ENCODE peak calls at places on chromosomes 3 and 15, in six cellular contexts. Z, V, K, R, I and T are unnamed samples.

GRCh38 chr3:190183121-190183520 is 62.4 kb upstream of the P3H2 start:
- DNase-seq in Z (peak; percentile 98), V (peak; percentile 39), K (no peak), R (peak; percentile 94), I (peak; percentile 76), T (peak; percentile 94)

GRCh38 chr15:93088981-93089854 is at the start of gene RGMA:
- DNase-seq in Z (no peak), V (peak; percentile 30), K (no peak), R (peak; percentile 23), I (no peak), T (peak; percentile 17)

GRCh38 chr15:91098451-91098850 is 1.6 kb upstream of the SV2B start:
- DNase-seq in Z (no peak), V (no peak), K (no peak), R (no peak), I (no peak), T (no peak)

GRCh38 chr3:58998476-58999117 is 51.2 kb downstream of the CFAP20DC start:
- DNase-seq in Z (peak; percentile 98), V (peak; percentile 9), K (no peak), R (peak; percentile 99), I (peak; percentile 14), T (peak; percentile 74)

GRCh38 chr15:70508561-70509281 is 254.6 kb downstream of the UACA start:
- DNase-seq in Z (peak; percentile 88), V (peak; percentile 59), K (no peak), R (peak; percentile 87), I (peak; percentile 40), T (peak; percentile 91)

GRCh38 chr15:93043621-93044300 is 45.2 kb downstream of the RGMA start:
- DNase-seq in Z (no peak), V (no peak), K (no peak), R (no peak), I (no peak), T (no peak)

GRCh38 chr3:30421261-30421660 is 185.1 kb upstream of the TGFBR2 start:
- DNase-seq in Z (peak; percentile 84), V (no peak), K (no peak), R (peak; percentile 79), I (no peak), T (no peak)

GRCh38 chr3:20104167-20104661 is 64.0 kb downstream of the KAT2B start:
- DNase-seq in Z (no peak), V (no peak), K (no peak), R (no peak), I (peak; percentile 16), T (no peak)

GRCh38 chr3:48565186-48565585 is 1.6 kb upstream of the UCN2 start:
- DNase-seq in Z (no peak), V (no peak), K (no peak), R (no peak), I (no peak), T (no peak)

GRCh38 chr3:69283496-69283895 is 102.4 kb downstream of the FRMD4B start:
- DNase-seq in Z (no peak), V (no peak), K (no peak), R (no peak), I (no peak), T (no peak)

GRCh38 chr3:129618901-129619671 is 12.6 kb upstream of the PLXND1 start:
- DNase-seq in Z (no peak), V (no peak), K (no peak), R (no peak), I (no peak), T (no peak)

GRCh38 chr15:34644061-34644460 is 60.6 kb upstream of the GOLGA8B start:
- DNase-seq in Z (peak; percentile 98), V (peak; percentile 5), K (no peak), R (peak; percentile 88), I (no peak), T (no peak)

GRCh38 chr3:118480101-118480860 is 554.4 kb downstream of the IGSF11 start:
- DNase-seq in Z (no peak), V (no peak), K (no peak), R (no peak), I (peak; percentile 37), T (no peak)

GRCh38 chr15:67967871-67968423 is 86.2 kb upstream of the PIAS1 start:
- DNase-seq in Z (peak; percentile 47), V (peak; percentile 73), K (no peak), R (peak; percentile 62), I (peak; percentile 65), T (peak; percentile 77)

GRCh38 chr3:188335656-188336055 is 181.7 kb downstream of the LPP start:
- DNase-seq in Z (no peak), V (peak; percentile 66), K (no peak), R (no peak), I (no peak), T (no peak)

GRCh38 chr15:78750566-78750965 is 60.7 kb downstream of the ADAMTS7 start:
- DNase-seq in Z (no peak), V (no peak), K (no peak), R (peak; percentile 55), I (no peak), T (peak; percentile 81)

GRCh38 chr3:158434412-158435038 is 136.5 kb upstream of the MLF1 start:
- DNase-seq in Z (peak; percentile 60), V (peak; percentile 80), K (peak; percentile 72), R (peak; percentile 78), I (peak; percentile 68), T (peak; percentile 34)

GRCh38 chr3:2847062-2847841 is 262.9 kb downstream of the IL5RA start:
- DNase-seq in Z (no peak), V (no peak), K (no peak), R (no peak), I (no peak), T (no peak)

GRCh38 chr15:99703603-99704443 is 29.4 kb downstream of the LYSMD4 start:
- DNase-seq in Z (peak; percentile 95), V (peak; percentile 86), K (peak; percentile 16), R (peak; percentile 93), I (peak; percentile 63), T (no peak)

GRCh38 chr3:197541756-197542539 is 13.8 kb downstream of the BDH1 start:
- DNase-seq in Z (peak; percentile 73), V (peak; percentile 93), K (no peak), R (peak; percentile 86), I (no peak), T (peak; percentile 26)

GRCh38 chr3:84292113-84292512 is 666.7 kb upstream of the CADM2 start:
- DNase-seq in Z (no peak), V (no peak), K (no peak), R (no peak), I (no peak), T (no peak)

GRCh38 chr3:59257506-59257905 is 207.7 kb upstream of the CFAP20DC start:
- DNase-seq in Z (peak; percentile 20), V (no peak), K (no peak), R (no peak), I (no peak), T (no peak)

GRCh38 chr3:128620268-128620691 is 30.3 kb downstream of the RPN1 start:
- DNase-seq in Z (no peak), V (no peak), K (no peak), R (peak; percentile 22), I (no peak), T (no peak)

GRCh38 chr15:75596703-75597345 is 17.7 kb upstream of the PTPN9 start:
- DNase-seq in Z (no peak), V (no peak), K (no peak), R (no peak), I (no peak), T (no peak)

GRCh38 chr3:128619146-128619890 is 31.3 kb downstream of the RPN1 start:
- DNase-seq in Z (peak; percentile 96), V (no peak), K (no peak), R (peak; percentile 94), I (no peak), T (peak; percentile 21)

GRCh38 chr3:132245547-132245946 is 71.7 kb upstream of the ACP3 start:
- DNase-seq in Z (no peak), V (no peak), K (no peak), R (peak; percentile 72), I (peak; percentile 19), T (no peak)

DNA sequence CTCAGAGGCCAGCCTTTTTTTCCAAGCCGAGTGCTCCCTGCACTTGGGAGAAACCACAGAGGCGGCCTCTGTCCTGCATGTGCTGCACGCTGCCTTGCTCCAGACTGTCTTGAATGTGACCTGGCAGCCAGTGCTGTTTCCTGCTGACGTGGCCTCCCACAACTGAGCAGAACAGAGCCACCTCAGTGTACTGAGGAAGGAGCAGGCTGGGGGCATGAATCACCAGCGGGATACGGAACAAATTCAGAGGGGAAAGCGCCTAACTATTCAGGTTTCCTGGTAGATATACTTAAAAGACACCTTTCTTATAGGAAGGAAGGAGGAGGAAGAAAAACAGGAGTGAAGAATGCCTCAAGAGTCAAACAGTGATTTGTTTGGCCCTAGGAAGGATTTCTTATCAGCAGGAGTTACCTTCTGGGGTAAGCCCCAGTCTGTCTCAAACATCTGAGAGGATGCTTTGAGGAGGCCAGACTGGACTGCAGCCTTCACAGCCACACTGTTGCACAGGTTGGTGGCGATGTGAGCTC is 114.0 kb downstream of the FNDC3B start:
- DNase-seq in Z (peak; percentile 99), V (no peak), K (no peak), R (peak; percentile 99), I (no peak), T (peak; percentile 99)
- H3K4me3 ChIP-seq in Z (no peak overlapping the region), V (no peak overlapping the region), K (no peak overlapping the region), R (peak overlapping the region; percentile 45), I (no peak overlapping the region), T (no peak overlapping the region)

DNA sequence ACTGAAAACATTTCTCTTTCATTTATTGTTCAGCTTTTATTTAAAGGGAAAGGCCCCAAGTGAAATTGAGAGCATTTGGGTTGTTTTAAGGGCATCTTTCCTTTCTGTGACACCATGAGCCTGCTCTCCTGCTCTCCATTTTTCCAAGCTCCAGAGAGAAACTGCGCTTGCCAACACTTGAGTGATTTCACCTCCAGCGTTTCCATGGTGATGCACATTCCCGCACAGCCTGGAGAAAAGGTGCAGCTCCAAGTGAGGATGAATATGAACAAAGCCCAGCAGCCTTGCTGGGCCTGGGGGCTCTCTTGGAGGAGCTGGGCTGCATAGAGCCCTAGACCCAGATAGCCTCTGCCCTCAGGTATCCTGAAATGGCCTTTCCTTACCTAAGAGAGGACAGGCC is 159.2 kb upstream of the PPP2R3A start:
- DNase-seq in Z (no peak), V (no peak), K (no peak), R (no peak), I (no peak), T (no peak)
- H3K4me3 ChIP-seq in Z (no peak overlapping the region), V (no peak overlapping the region), K (no peak overlapping the region), R (no peak overlapping the region), I (no peak overlapping the region), T (no peak overlapping the region)

GRCh38 chr3:194913281-194913680 is 227.6 kb downstream of the FAM43A start:
- DNase-seq in Z (no peak), V (no peak), K (no peak), R (no peak), I (no peak), T (no peak)
- H3K4me3 ChIP-seq in Z (no peak overlapping the region), V (no peak overlapping the region), K (no peak overlapping the region), R (no peak overlapping the region), I (no peak overlapping the region), T (no peak overlapping the region)

DNA sequence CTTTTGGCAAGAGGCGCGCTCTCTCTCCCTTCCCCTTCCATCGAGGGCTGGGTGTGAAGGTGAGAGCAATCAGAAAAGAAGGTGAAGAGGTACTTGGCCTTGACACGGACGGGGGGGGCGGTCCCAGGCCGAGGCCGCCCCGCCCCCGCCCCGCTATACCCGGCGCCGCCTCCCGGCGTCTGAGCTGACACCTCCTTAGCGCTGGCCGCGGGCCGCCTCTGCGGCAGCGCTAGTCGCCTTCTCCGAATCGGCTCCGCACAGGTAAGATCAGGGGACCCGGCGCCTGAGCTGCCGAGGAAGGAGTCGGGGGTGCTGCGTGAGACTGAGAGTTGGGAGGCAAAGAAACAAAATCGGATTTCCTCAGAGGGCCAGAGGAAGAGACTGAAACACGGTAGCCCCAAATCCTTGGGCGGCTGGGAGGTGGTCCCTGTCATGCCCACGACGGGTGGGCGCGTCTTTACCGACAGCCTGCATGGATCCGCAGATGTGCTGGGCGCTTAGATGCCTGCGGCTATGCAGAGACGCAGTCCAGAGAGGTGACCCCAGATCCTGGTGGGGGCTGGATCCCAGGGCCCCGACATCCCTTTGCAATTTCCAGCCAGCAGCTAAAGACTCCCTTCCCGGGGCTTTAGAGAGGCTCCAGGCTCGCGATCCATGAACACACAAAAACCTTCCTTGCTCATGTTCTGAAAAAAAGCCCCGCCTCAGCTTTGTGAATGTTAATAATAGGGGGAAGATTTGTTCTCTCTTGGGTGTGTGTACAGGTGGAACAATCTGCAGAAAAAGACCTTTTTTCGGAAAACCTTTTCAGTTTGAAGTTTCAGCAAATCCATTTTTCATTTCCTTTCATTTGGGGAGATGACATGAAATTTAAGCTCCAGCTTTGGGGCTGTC is at the start of gene ENTPD3:
- DNase-seq in Z (no peak), V (peak; percentile 3), K (no peak), R (peak; percentile 60), I (no peak), T (no peak)
- H3K4me3 ChIP-seq in Z (peak within 1 kb of the TSS; percentile 28), V (peak within 1 kb of the TSS; percentile 35), K (no peak within 1 kb of the TSS), R (peak within 1 kb of the TSS; percentile 64), I (no peak within 1 kb of the TSS), T (no peak within 1 kb of the TSS)